ENCODE peak calls at places on chromosomes 4 and X, in five cellular contexts. I is cardiac septum, E is T-helper 9 cell, W is NCI-H345, Y is Right ventricle myocardium inferior. D is an unnamed sample.

GRCh38 chr4:52869196-52869595 is 7.1 kb downstream of the RASL11B start:
- DNase-seq in I (peak), E (no peak), W (no peak), Y (peak), D (no peak)

GRCh38 chr4:155234206-155234605 is 25.8 kb downstream of the NPY2R start:
- DNase-seq in I (no peak), E (no peak), W (no peak), Y (no peak), D (no peak)

GRCh38 chr4:108885211-108885610 is 122.4 kb upstream of the ETNPPL start:
- DNase-seq in I (no peak), E (no peak), W (no peak), Y (no peak), D (no peak)

GRCh38 chr4:124243671-124244366 is 468.7 kb downstream of the ANKRD50 start:
- DNase-seq in I (no peak), E (no peak), W (no peak), Y (no peak), D (no peak)

GRCh38 chr4:80185787-80186548 is 11.3 kb upstream of the PRDM8 start:
- DNase-seq in I (no peak), E (no peak), W (no peak), Y (no peak), D (no peak)

GRCh38 chr4:1056671-1057402 is 45.4 kb downstream of the FGFRL1 start:
- DNase-seq in I (no peak), E (no peak), W (no peak), Y (peak), D (no peak)

GRCh38 chr4:65661469-65661868 is 8.8 kb downstream of the EPHA5 start:
- DNase-seq in I (no peak), E (no peak), W (peak), Y (no peak), D (no peak)

GRCh38 chr4:7336732-7337131 is 98.0 kb downstream of the PSAPL1 start:
- DNase-seq in I (no peak), E (no peak), W (no peak), Y (peak), D (no peak)

GRCh38 chrX:71941771-71942170 is 31.1 kb downstream of the NHSL2 start:
- DNase-seq in I (no peak), E (no peak), W (no peak), Y (no peak), D (no peak)

GRCh38 chr4:22091906-22092305 is 143.3 kb upstream of the KCNIP4 start:
- DNase-seq in I (no peak), E (no peak), W (no peak), Y (no peak), D (no peak)

GRCh38 chrX:153564047-153564606 is 34.8 kb downstream of the CCNQ start:
- DNase-seq in I (no peak), E (no peak), W (peak), Y (no peak), D (no peak)

GRCh38 chrX:150293311-150294013 is 69.7 kb upstream of the MAMLD1 start:
- DNase-seq in I (no peak), E (no peak), W (no peak), Y (no peak), D (no peak)

GRCh38 chr4:140069068-140069467 is 84.9 kb downstream of the MAML3 start:
- DNase-seq in I (no peak), E (no peak), W (no peak), Y (no peak), D (no peak)

GRCh38 chr4:25301471-25301870 is 11.1 kb upstream of the ZCCHC4 start:
- DNase-seq in I (no peak), E (no peak), W (no peak), Y (no peak), D (no peak)